ENCODE peak calls at places on chromosomes 7 and 10, in six cellular contexts. F is substantia nigra; W is HuH-7; N is NCI-H345; M is activated effector memory CD4-positive, alpha-beta T cell treated with anti-CD3 and anti-CD28 coated beads, Interleukin-2, amount 50 U/mL, for 16 hours; Z is BJ. L is an unnamed sample.

GRCh38 chr10:111532139-111532538 is 455.3 kb downstream of the ADRA2A start:
- DNase-seq in W (no peak), F (no peak), N (no peak), Z (no peak), M (no peak), L (no peak)

GRCh38 chr10:44339218-44339617 is 45.7 kb downstream of the CXCL12 start:
- DNase-seq in W (no peak), M (no peak), Z (no peak), F (no peak), N (no peak), L (no peak)

GRCh38 chr10:130623680-130624271 is 487.6 kb downstream of the GLRX3 start:
- DNase-seq in N (no peak), Z (no peak), M (no peak), W (no peak), F (no peak), L (no peak)

GRCh38 chr10:19500959-19501358 is 315.3 kb upstream of the PLXDC2 start:
- DNase-seq in M (no peak), W (no peak), N (no peak), F (no peak), Z (no peak), L (no peak)

GRCh38 chr7:40279991-40280390 is 145.2 kb downstream of the SUGCT start:
- DNase-seq in N (no peak), Z (no peak), M (no peak), F (no peak), W (no peak), L (no peak)

GRCh38 chr7:91771394-91771793 is 109.1 kb downstream of the MTERF1 start:
- DNase-seq in M (no peak), W (no peak), F (no peak), N (no peak), Z (no peak), L (no peak)

GRCh38 chr10:48768451-48768766 is 83.7 kb downstream of the WDFY4 start:
- DNase-seq in Z (no peak), N (no peak), W (no peak), M (no peak), F (no peak), L (no peak)

GRCh38 chr10:89217057-89217990 is 10.2 kb upstream of the CH25H start:
- DNase-seq in F (peak), Z (no peak), W (no peak), N (peak), M (peak), L (peak)

GRCh38 chr7:139820089-139820488 is 9.0 kb upstream of the TBXAS1 start:
- DNase-seq in F (no peak), N (no peak), Z (no peak), W (no peak), M (no peak), L (no peak)

GRCh38 chr10:8312861-8313260 is 258.4 kb downstream of the GATA3 start:
- DNase-seq in W (no peak), Z (no peak), F (no peak), N (no peak), M (no peak), L (no peak)

L was measured in COR-L47.